ENCODE peak calls at places on chromosomes 11 and 22, in seven cellular contexts. I is Right ventricle myocardium inferior, X is NCI-H345, R is IMR-90, P is SK-N-DZ, Z is coronary artery, E is glutamatergic neuron. V is an unnamed sample.

GRCh38 chr11:85182437-85183109 is 444.6 kb downstream of the DLG2 start:
- DNase-seq in E (no peak), R (peak), Z (no peak), I (no peak), X (peak), P (peak), V (no peak)

GRCh38 chr22:29635734-29636357 is 32.4 kb downstream of the NF2 start:
- DNase-seq in R (peak), E (no peak), P (peak), Z (no peak), X (peak), I (no peak), V (no peak)

GRCh38 chr11:116930177-116930576 is 92.8 kb upstream of the APOA1 start:
- DNase-seq in Z (no peak), I (no peak), E (no peak), P (no peak), X (no peak), R (peak), V (peak)

GRCh38 chr22:29215012-29215860 is 9.5 kb downstream of the EMID1 start:
- DNase-seq in E (peak), R (no peak), I (no peak), X (no peak), Z (peak), P (no peak), V (no peak)

GRCh38 chr22:49404020-49404419 is 423.7 kb downstream of the BRD1 start:
- DNase-seq in Z (peak), R (no peak), E (no peak), I (no peak), X (no peak), P (no peak), V (no peak)

GRCh38 chr22:46758867-46759290 is 3.6 kb upstream of the TBC1D22A start:
- DNase-seq in Z (no peak), X (peak), I (peak), P (peak), E (peak), R (peak), V (peak)

GRCh38 chr11:46617451-46618314 is at the start of gene ATG13:
- DNase-seq in P (peak), Z (peak), R (peak), I (peak), E (peak), X (peak), V (peak)

GRCh38 chr11:73383249-73384126 is 7.3 kb downstream of the RELT start:
- DNase-seq in X (peak), P (no peak), R (no peak), E (no peak), I (no peak), Z (no peak), V (no peak)

V was measured in MG63.